ENCODE peak calls at places on chromosomes 7 and 10, in seven cellular contexts. K, M, L, J, Q, Y and T are unnamed samples.

GRCh38 chr7:81143856-81144255 is 225.0 kb upstream of the SEMA3C start:
- DNase-seq in K (no peak), M (no peak), L (no peak), J (no peak), Q (no peak), Y (no peak), T (no peak)

GRCh38 chr7:120554960-120555571 is 282.1 kb downstream of the KCND2 start:
- DNase-seq in K (peak; percentile 73), M (no peak), L (peak; percentile 74), J (no peak), Q (no peak), Y (peak; percentile 18), T (no peak)

GRCh38 chr10:94571528-94571927 is 25.9 kb downstream of the HELLS start:
- DNase-seq in K (peak; percentile 12), M (no peak), L (no peak), J (no peak), Q (no peak), Y (no peak), T (no peak)

GRCh38 chr7:13872751-13873150 is 116.7 kb downstream of the ETV1 start:
- DNase-seq in K (no peak), M (no peak), L (no peak), J (no peak), Q (no peak), Y (no peak), T (no peak)

GRCh38 chr7:142866361-142867096 is 11.7 kb downstream of the EPHB6 start:
- DNase-seq in K (peak; percentile 35), M (no peak), L (no peak), J (no peak), Q (no peak), Y (no peak), T (no peak)

GRCh38 chr10:3741688-3742461 is 43.1 kb downstream of the KLF6 start:
- DNase-seq in K (peak; percentile 80), M (no peak), L (no peak), J (no peak), Q (no peak), Y (no peak), T (no peak)

GRCh38 chr7:105906169-105906568 is 29.8 kb upstream of the ATXN7L1 start:
- DNase-seq in K (no peak), M (no peak), L (no peak), J (no peak), Q (no peak), Y (no peak), T (no peak)

GRCh38 chr7:45242698-45243097 is 85.1 kb downstream of the RAMP3 start:
- DNase-seq in K (no peak), M (no peak), L (no peak), J (no peak), Q (no peak), Y (no peak), T (no peak)

GRCh38 chr7:106793015-106793651 is 71.9 kb upstream of the PIK3CG start:
- DNase-seq in K (peak; percentile 30), M (no peak), L (no peak), J (no peak), Q (no peak), Y (no peak), T (no peak)

GRCh38 chr10:3902054-3902808 is 117.2 kb upstream of the KLF6 start:
- DNase-seq in K (peak; percentile 69), M (peak; percentile 32), L (no peak), J (no peak), Q (no peak), Y (no peak), T (no peak)

GRCh38 chr7:2018786-2019692 is 213.7 kb downstream of the MAD1L1 start:
- DNase-seq in K (peak; percentile 95), M (no peak), L (peak; percentile 38), J (no peak), Q (no peak), Y (no peak), T (peak; percentile 39)

GRCh38 chr7:93092757-93093370 is 24.9 kb downstream of the SAMD9 start:
- DNase-seq in K (peak; percentile 60), M (no peak), L (no peak), J (no peak), Q (no peak), Y (peak; percentile 25), T (no peak)

GRCh38 chr10:81730901-81731300 is 144.1 kb upstream of the NRG3 start:
- DNase-seq in K (no peak), M (no peak), L (no peak), J (no peak), Q (no peak), Y (no peak), T (no peak)

GRCh38 chr7:2732959-2733584 is 45.1 kb downstream of the AMZ1 start:
- DNase-seq in K (peak; percentile 64), M (no peak), L (peak; percentile 47), J (peak; percentile 56), Q (peak; percentile 79), Y (no peak), T (peak; percentile 52)

GRCh38 chr10:103969857-103970627 is 3.1 kb downstream of the SLK start:
- DNase-seq in K (peak; percentile 41), M (no peak), L (no peak), J (no peak), Q (no peak), Y (no peak), T (no peak)

GRCh38 chr10:103967433-103968142 is 648 bp downstream of the SLK start:
- DNase-seq in K (peak; percentile 82), M (no peak), L (peak; percentile 48), J (no peak), Q (no peak), Y (no peak), T (no peak)

GRCh38 chr10:103969436-103969835 is 2.5 kb downstream of the SLK start:
- DNase-seq in K (peak; percentile 24), M (no peak), L (no peak), J (no peak), Q (no peak), Y (no peak), T (no peak)

GRCh38 chr10:103966671-103967432 is at the start of gene SLK:
- DNase-seq in K (peak; percentile 96), M (peak; percentile 83), L (peak; percentile 87), J (peak; percentile 84), Q (peak; percentile 65), Y (peak; percentile 24), T (peak; percentile 47)

GRCh38 chr10:103968441-103969391 is 1.8 kb downstream of the SLK start:
- DNase-seq in K (peak; percentile 55), M (no peak), L (no peak), J (no peak), Q (no peak), Y (no peak), T (no peak)
- H3K27ac ChIP-seq in K (peak overlapping the region; percentile 86), M (no peak overlapping the region), L (peak overlapping the region; percentile 99), J (no peak overlapping the region), Q (peak overlapping the region; percentile 16), Y (peak overlapping the region; percentile 92), T (no peak overlapping the region)

GRCh38 chr7:150948791-150949251 is 29.3 kb downstream of the KCNH2 start:
- DNase-seq in K (no peak), M (no peak), L (peak; percentile 12), J (peak; percentile 5), Q (no peak), Y (no peak), T (no peak)

GRCh38 chr7:150945853-150946825 is 32.0 kb downstream of the KCNH2 start:
- DNase-seq in K (no peak), M (no peak), L (peak; percentile 97), J (no peak), Q (peak; percentile 75), Y (no peak), T (peak; percentile 49)

GRCh38 chr7:150945171-150945852 is 32.8 kb downstream of the KCNH2 start:
- DNase-seq in K (no peak), M (no peak), L (peak; percentile 16), J (no peak), Q (no peak), Y (no peak), T (no peak)

GRCh38 chr7:150947761-150948680 is 30.1 kb downstream of the KCNH2 start:
- DNase-seq in K (no peak), M (no peak), L (peak; percentile 55), J (no peak), Q (no peak), Y (no peak), T (no peak)

DNA sequence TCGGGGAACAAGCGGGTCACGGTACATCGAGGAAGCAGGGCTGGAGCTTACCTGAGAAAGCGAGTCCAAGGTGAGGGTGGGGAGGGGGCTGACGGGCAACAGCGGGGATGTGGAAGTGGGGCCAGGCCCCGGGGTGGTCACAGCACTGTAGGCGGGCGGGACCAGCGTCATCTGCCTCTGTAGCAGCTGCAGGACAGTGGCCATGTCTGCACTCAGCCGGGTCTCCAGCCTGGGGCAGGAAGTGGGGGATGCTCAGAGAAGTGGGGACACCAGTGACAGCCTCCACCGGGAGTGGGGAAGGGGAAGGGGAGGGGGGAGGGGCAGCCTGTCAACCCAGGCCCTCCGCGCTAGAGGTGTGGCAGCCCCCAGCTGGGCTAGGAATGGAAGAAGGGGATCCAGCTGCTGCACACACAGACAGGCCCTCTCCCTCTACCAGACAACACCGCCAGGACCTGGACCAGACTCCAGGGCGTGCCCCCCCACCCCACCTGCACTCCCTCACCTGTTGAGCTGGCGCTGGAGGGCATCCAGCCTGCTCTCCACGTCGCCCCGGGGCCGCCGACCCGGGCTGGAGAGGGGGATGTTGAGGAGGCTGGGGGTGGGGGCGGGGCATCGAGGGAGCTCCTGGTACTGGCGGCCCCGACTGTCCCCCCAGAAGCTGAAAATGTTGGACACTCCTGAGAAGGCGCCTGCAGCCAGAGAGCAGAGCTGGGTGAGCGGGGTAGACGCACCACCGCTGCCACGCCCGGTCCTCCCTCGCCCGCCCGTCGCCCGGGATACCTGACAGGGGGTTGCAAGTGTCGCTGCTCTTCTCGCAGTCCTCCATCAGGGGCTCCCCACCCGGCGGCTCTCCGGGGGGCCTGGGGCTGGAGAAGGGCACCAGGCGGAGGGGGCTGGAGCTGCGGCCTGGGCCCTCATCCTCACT is 31.0 kb downstream of the KCNH2 start:
- DNase-seq in K (no peak), M (no peak), L (peak; percentile 15), J (no peak), Q (no peak), Y (no peak), T (no peak)
- H3K27ac ChIP-seq in K (no peak overlapping the region), M (no peak overlapping the region), L (peak overlapping the region; percentile 62), J (no peak overlapping the region), Q (no peak overlapping the region), Y (no peak overlapping the region), T (no peak overlapping the region)

GRCh38 chr7:43658718-43659548 is 70.4 kb downstream of the COA1 start:
- DNase-seq in K (peak; percentile 87), M (no peak), L (no peak), J (no peak), Q (no peak), Y (no peak), T (no peak)
- H3K27ac ChIP-seq in K (peak overlapping the region; percentile 94), M (peak overlapping the region; percentile 35), L (no peak overlapping the region), J (peak overlapping the region; percentile 14), Q (no peak overlapping the region), Y (no peak overlapping the region), T (no peak overlapping the region)

GRCh38 chr7:102063736-102064135 is 222.9 kb upstream of the SH2B2 start:
- DNase-seq in K (peak; percentile 55), M (no peak), L (no peak), J (no peak), Q (no peak), Y (no peak), T (no peak)

GRCh38 chr7:102061981-102062390 is 224.7 kb upstream of the SH2B2 start:
- DNase-seq in K (no peak), M (no peak), L (no peak), J (no peak), Q (no peak), Y (no peak), T (no peak)

GRCh38 chr7:102066476-102066875 is 220.2 kb upstream of the SH2B2 start:
- DNase-seq in K (no peak), M (no peak), L (no peak), J (no peak), Q (no peak), Y (no peak), T (no peak)

GRCh38 chr7:102065226-102065625 is 221.4 kb upstream of the SH2B2 start:
- DNase-seq in K (no peak), M (no peak), L (no peak), J (no peak), Q (no peak), Y (no peak), T (no peak)

GRCh38 chr7:102064361-102065025 is 222.2 kb upstream of the SH2B2 start:
- DNase-seq in K (peak; percentile 42), M (no peak), L (no peak), J (no peak), Q (no peak), Y (no peak), T (no peak)
- H3K27ac ChIP-seq in K (peak overlapping the region; percentile 12), M (no peak overlapping the region), L (no peak overlapping the region), J (no peak overlapping the region), Q (no peak overlapping the region), Y (no peak overlapping the region), T (no peak overlapping the region)